ENCODE peak calls at places on chromosomes 5 and 9, in seven cellular contexts. U is endothelial cell of umbilical vein, Q is fibroblast of lung, Y is IMR-90, I is HepG2, K is H9, T is PC-9. F is an unnamed sample.

GRCh38 chr9:93094294-93095204 is 1.5 kb upstream of the CARD19 start:
- DNase-seq in U (peak; percentile 26), Q (no peak), Y (no peak), I (no peak), K (no peak), T (no peak), F (peak; percentile 27)

GRCh38 chr5:78627766-78628165 is 20.8 kb downstream of the LHFPL2 start:
- DNase-seq in U (no peak), Q (no peak), Y (peak; percentile 54), I (no peak), K (no peak), T (no peak), F (no peak)

GRCh38 chr9:129602598-129603415 is 18.1 kb downstream of the C9orf50 start:
- DNase-seq in U (no peak), Q (no peak), Y (no peak), I (no peak), K (no peak), T (no peak), F (no peak)

GRCh38 chr5:34709861-34710673 is 53.9 kb downstream of the RAI14 start:
- DNase-seq in U (peak; percentile 94), Q (peak; percentile 88), Y (peak; percentile 95), I (peak; percentile 64), K (no peak), T (peak; percentile 62), F (no peak)

GRCh38 chr5:130222638-130223037 is 318.4 kb downstream of the CHSY3 start:
- DNase-seq in U (peak; percentile 60), Q (peak; percentile 8), Y (no peak), I (no peak), K (no peak), T (no peak), F (no peak)

GRCh38 chr5:51988561-51988960 is 605.3 kb downstream of the ISL1 start:
- DNase-seq in U (no peak), Q (no peak), Y (no peak), I (no peak), K (no peak), T (no peak), F (no peak)

GRCh38 chr5:177482359-177482795 is 8.9 kb upstream of the DBN1 start:
- DNase-seq in U (no peak), Q (no peak), Y (no peak), I (no peak), K (no peak), T (no peak), F (no peak)

GRCh38 chr5:131810510-131811249 is 13.9 kb upstream of the FNIP1 start:
- DNase-seq in U (peak; percentile 27), Q (peak; percentile 34), Y (peak; percentile 41), I (peak; percentile 16), K (no peak), T (no peak), F (peak; percentile 39)

GRCh38 chr9:21160178-21160577 is 6.3 kb downstream of the IFNA21 start:
- DNase-seq in U (peak; percentile 18), Q (no peak), Y (no peak), I (no peak), K (no peak), T (no peak), F (peak; percentile 27)

GRCh38 chr5:145509336-145510150 is 325.6 kb downstream of the PRELID2 start:
- DNase-seq in U (no peak), Q (peak; percentile 36), Y (peak; percentile 63), I (no peak), K (no peak), T (no peak), F (no peak)

GRCh38 chr5:89120719-89121118 is 237.7 kb upstream of the MEF2C start:
- DNase-seq in U (no peak), Q (peak; percentile 21), Y (no peak), I (no peak), K (no peak), T (no peak), F (no peak)

GRCh38 chr5:65620021-65620420 is 4.1 kb downstream of the TRIM23 start:
- DNase-seq in U (no peak), Q (no peak), Y (no peak), I (no peak), K (no peak), T (no peak), F (no peak)

GRCh38 chr5:65624025-65624569 is at the start of gene TRIM23:
- DNase-seq in U (peak; percentile 95), Q (peak; percentile 93), Y (peak; percentile 91), I (peak; percentile 86), K (peak; percentile 93), T (peak; percentile 88), F (peak; percentile 96)

GRCh38 chr5:65625743-65626142 is 916 bp downstream of the SHLD3 start:
- DNase-seq in U (peak; percentile 4), Q (peak; percentile 0), Y (no peak), I (no peak), K (no peak), T (no peak), F (no peak)

GRCh38 chr5:65623482-65623881 is 651 bp downstream of the TRIM23 start:
- DNase-seq in U (no peak), Q (peak; percentile 1), Y (no peak), I (no peak), K (no peak), T (no peak), F (peak; percentile 6)

DNA sequence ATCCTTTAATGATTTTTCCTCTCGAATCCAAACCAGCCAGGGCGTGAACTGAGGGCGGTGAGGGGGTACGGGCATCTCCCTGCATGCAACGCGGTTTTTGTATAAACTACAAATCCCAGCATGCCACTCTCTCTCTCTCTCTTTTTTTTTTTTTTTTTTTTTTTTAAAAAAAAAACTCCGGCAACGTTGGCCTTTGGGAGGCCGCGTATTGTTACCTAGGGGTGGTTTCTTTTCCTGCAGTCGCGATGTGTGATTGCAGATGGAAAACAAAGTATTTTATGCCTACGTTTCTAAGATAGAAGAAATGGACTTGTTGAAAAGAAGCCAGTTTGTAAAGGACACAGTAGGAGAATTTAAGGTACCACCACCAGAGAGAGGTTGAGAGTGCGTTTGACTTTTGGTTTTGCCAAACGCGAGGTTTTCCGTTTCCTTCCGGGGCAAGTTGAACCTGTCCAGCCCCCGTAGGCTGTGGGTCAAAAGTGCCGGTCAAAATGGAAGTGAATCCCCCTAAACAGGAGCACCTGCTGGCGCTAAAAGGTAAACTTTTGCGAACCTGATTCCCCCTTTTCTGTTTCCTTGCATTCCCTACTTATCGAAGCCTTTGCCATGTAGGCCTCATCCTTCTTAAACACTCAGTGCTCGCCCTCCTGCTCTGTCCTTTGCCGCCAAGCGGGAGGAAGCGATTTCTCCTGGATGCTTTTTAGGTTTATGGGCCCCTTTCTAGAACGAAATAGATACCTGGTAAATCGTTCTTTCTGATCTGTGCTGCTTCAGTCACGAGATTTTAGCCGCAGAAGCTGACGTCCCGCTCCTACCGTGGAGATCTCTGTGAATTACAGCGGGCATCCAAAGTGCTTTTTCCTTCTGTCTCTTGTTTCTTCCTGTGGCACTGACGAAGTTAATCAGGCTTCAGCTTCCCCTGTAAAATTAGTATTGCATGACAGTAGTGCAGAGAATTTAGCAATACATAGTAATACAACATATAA is at the start of the genes SHLD3 and TRAPPC13:
- DNase-seq in U (peak; percentile 92), Q (peak; percentile 93), Y (peak; percentile 85), I (peak; percentile 88), K (peak; percentile 84), T (peak; percentile 69), F (peak; percentile 93)
- H3K9me3 ChIP-seq in U (no peaks in the 10 kb centered on the region), Q (no peaks in the 10 kb centered on the region), Y (no peaks in the 10 kb centered on the region), I (no peaks in the 10 kb centered on the region), K (no peaks in the 10 kb centered on the region), T (no peaks in the 10 kb centered on the region), F (no peaks in the 10 kb centered on the region)

GRCh38 chr9:109206670-109207069 is 39.6 kb upstream of the FRRS1L start:
- DNase-seq in U (no peak), Q (no peak), Y (no peak), I (peak; percentile 7), K (peak; percentile 80), T (no peak), F (peak; percentile 32)

GRCh38 chr9:109199676-109200075 is 32.6 kb upstream of the FRRS1L start:
- DNase-seq in U (no peak), Q (no peak), Y (no peak), I (no peak), K (no peak), T (no peak), F (no peak)

GRCh38 chr9:109203761-109204360 is 36.8 kb upstream of the FRRS1L start:
- DNase-seq in U (no peak), Q (no peak), Y (no peak), I (no peak), K (no peak), T (no peak), F (no peak)

DNA sequence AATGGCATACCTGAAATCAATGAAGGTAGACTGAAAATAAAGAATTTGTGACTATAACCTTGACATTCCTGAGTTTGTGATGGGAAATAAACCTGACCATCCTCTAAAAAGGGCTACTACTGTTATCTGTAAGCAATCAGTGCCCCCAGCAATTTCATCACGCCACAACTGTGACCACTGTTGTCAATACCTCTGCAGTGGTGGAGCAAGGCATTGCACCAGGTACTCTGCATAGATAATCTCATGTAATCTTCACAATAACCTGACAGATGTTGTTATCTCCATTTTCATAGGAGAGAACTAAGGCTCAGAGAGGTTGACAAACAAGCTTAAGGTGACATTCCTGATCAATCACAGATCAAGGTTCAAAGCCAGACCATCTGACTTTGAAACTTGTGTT is 38.5 kb upstream of the FRRS1L start:
- DNase-seq in U (no peak), Q (no peak), Y (no peak), I (no peak), K (no peak), T (no peak), F (no peak)
- H2AFZ ChIP-seq in U (no peak overlapping the region), Q (no peak overlapping the region), Y (no peak overlapping the region), I (no peak overlapping the region), K (no peak overlapping the region), T (no peak overlapping the region), F (no peak overlapping the region)

DNA sequence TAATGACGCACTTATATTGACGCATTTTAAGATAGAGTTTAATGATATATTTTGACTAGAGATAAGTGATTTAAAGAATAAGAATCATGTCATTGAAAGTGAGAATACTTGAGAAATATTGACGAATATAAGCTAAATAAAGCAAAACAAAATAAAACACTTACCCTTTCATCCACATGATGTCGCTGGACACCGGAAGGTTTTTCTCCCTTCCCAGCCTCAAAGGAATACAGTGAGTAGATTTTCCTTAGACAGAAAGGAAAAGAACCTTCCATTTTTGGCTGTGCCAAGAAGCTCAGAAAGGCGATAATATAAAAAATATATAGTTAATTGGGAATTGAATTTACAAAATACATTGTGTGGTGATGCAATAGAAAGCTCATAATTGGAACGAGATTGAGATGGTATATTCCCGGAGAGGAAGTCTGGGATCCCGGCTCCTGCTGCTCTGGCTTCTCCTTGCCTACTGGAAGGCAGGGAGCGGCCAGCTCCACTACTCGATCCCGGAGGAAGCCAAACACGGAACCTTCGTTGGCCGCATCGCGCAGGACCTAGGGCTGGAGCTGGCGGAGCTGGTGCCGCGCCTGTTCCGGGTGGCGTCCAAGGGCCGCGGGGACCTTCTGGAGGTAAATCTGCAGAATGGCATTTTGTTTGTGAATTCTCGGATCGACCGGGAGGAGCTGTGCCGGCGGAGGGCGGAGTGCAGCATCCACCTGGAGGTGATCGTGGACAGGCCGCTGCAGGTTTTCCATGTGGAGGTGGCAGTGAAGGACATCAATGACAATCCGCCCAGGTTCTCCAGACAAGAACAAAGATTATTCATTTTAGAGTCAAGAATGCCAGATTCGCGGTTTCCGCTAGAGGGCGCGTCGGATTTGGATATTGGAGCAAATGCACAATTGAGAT is at the start of gene PCDHA5:
- DNase-seq in U (peak; percentile 38), Q (no peak), Y (no peak), I (peak; percentile 12), K (no peak), T (no peak), F (no peak)
- TF ChIP-seq CTCF in U (peak; percentile 49), Q (peak; percentile 35), Y (peak; percentile 33), I (peak; percentile 56), K (peak; percentile 34), T (no peak), F (no peak)

DNA sequence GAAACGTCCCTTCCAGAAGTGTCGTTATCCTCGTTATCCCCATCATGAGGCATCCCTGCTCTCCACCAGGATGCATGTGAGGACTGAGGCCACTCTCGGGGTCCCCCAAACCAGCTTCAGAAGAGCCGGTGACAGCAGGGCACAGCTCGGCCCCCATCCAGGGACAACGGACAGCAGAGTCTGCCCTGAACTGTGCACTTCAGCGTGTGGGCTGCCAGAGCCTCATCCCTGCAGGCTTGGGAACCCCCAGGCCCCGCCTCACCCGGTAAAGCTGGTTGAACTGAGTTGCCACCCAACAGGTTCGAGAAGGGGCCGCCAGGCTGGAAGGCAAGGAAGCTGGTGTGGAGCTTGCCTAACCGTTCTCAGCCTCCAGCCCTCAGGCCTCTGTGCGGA is 710 bp upstream of the CARD9 start:
- DNase-seq in U (no peak), Q (no peak), Y (no peak), I (no peak), K (no peak), T (no peak), F (no peak)
- H3K9me3 ChIP-seq in U (no peaks in the 10 kb centered on the region), Q (no peaks in the 10 kb centered on the region), Y (no peaks in the 10 kb centered on the region), I (no peaks in the 10 kb centered on the region), K (no peaks in the 10 kb centered on the region), T (no peaks in the 10 kb centered on the region), F (no peaks in the 10 kb centered on the region)

F was measured in neural progenitor cell.